ENCODE peak calls at places on chromosomes 11 and 22, in ten cellular contexts. One of them, this sample, is unnamed.
A peak's percentile ranks its signal among the peaks of the same experiment; 100 is the strongest.

GRCh38 chr22:31122532-31123291 is at the start of gene INPP5J:
- DNase-seq in T47D: peak; percentile 73
- DNase-seq in stimulated activated CD4-positive, alpha-beta T cell treated with anti-CD3 and anti-CD28 coated beads, TNF-alpha, amount 100 ng/mL, for 4 hours: no peak
- DNase-seq in memory B cell: no peak
- DNase-seq in iris pigment epithelial cell: peak; percentile 57
- DNase-seq in lung: peak; percentile 58
- DNase-seq in activated T-cell treated with anti-CD3 and anti-CD28 coated beads, Interleukin-2, amount 50 U/mL, for 48 hours: no peak
- DNase-seq in EH: peak; percentile 72
- DNase-seq in cardiac fibroblast: peak; percentile 36
- DNase-seq in GM10248: no peak
- DNase-seq in this sample: no peak

GRCh38 chr11:96338910-96339703 is 3.9 kb downstream of the MAML2 start:
- DNase-seq in T47D: no peak
- DNase-seq in stimulated activated CD4-positive, alpha-beta T cell treated with anti-CD3 and anti-CD28 coated beads, TNF-alpha, amount 100 ng/mL, for 4 hours: no peak
- DNase-seq in memory B cell: peak; percentile 28
- DNase-seq in iris pigment epithelial cell: peak; percentile 77
- DNase-seq in lung: no peak
- DNase-seq in activated T-cell treated with anti-CD3 and anti-CD28 coated beads, Interleukin-2, amount 50 U/mL, for 48 hours: peak; percentile 53
- DNase-seq in EH: peak; percentile 61
- DNase-seq in cardiac fibroblast: peak; percentile 76
- DNase-seq in GM10248: peak; percentile 48
- DNase-seq in this sample: no peak

GRCh38 chr11:36510567-36511020 is 522 bp upstream of the TRAF6 start:
- DNase-seq in T47D: peak; percentile 33
- DNase-seq in stimulated activated CD4-positive, alpha-beta T cell treated with anti-CD3 and anti-CD28 coated beads, TNF-alpha, amount 100 ng/mL, for 4 hours: no peak
- DNase-seq in memory B cell: no peak
- DNase-seq in iris pigment epithelial cell: no peak
- DNase-seq in lung: no peak
- DNase-seq in activated T-cell treated with anti-CD3 and anti-CD28 coated beads, Interleukin-2, amount 50 U/mL, for 48 hours: no peak
- DNase-seq in EH: peak; percentile 57
- DNase-seq in cardiac fibroblast: peak; percentile 21
- DNase-seq in GM10248: peak; percentile 17
- DNase-seq in this sample: no peak

GRCh38 chr11:65468874-65469333 is 29.9 kb upstream of the MALAT1 start:
- DNase-seq in T47D: peak; percentile 90
- DNase-seq in stimulated activated CD4-positive, alpha-beta T cell treated with anti-CD3 and anti-CD28 coated beads, TNF-alpha, amount 100 ng/mL, for 4 hours: no peak
- DNase-seq in memory B cell: no peak
- DNase-seq in iris pigment epithelial cell: no peak
- DNase-seq in lung: peak; percentile 87
- DNase-seq in activated T-cell treated with anti-CD3 and anti-CD28 coated beads, Interleukin-2, amount 50 U/mL, for 48 hours: peak; percentile 74
- DNase-seq in EH: peak; percentile 41
- DNase-seq in cardiac fibroblast: peak; percentile 49
- DNase-seq in GM10248: peak; percentile 79
- DNase-seq in this sample: no peak

GRCh38 chr11:14551380-14551779 is 31.2 kb upstream of the PSMA1 start:
- DNase-seq in T47D: no peak
- DNase-seq in stimulated activated CD4-positive, alpha-beta T cell treated with anti-CD3 and anti-CD28 coated beads, TNF-alpha, amount 100 ng/mL, for 4 hours: no peak
- DNase-seq in memory B cell: no peak
- DNase-seq in iris pigment epithelial cell: no peak
- DNase-seq in lung: no peak
- DNase-seq in activated T-cell treated with anti-CD3 and anti-CD28 coated beads, Interleukin-2, amount 50 U/mL, for 48 hours: no peak
- DNase-seq in EH: no peak
- DNase-seq in cardiac fibroblast: no peak
- DNase-seq in GM10248: no peak
- DNase-seq in this sample: no peak

GRCh38 chr11:95912902-95913560 is 10.9 kb downstream of the MTMR2 start:
- DNase-seq in T47D: no peak
- DNase-seq in stimulated activated CD4-positive, alpha-beta T cell treated with anti-CD3 and anti-CD28 coated beads, TNF-alpha, amount 100 ng/mL, for 4 hours: no peak
- DNase-seq in memory B cell: no peak
- DNase-seq in iris pigment epithelial cell: peak; percentile 69
- DNase-seq in lung: no peak
- DNase-seq in activated T-cell treated with anti-CD3 and anti-CD28 coated beads, Interleukin-2, amount 50 U/mL, for 48 hours: no peak
- DNase-seq in EH: peak; percentile 62
- DNase-seq in cardiac fibroblast: peak; percentile 41
- DNase-seq in GM10248: no peak
- DNase-seq in this sample: no peak

GRCh38 chr11:20609727-20610707 is 10.6 kb downstream of the SLC6A5 start:
- DNase-seq in T47D: peak; percentile 69
- DNase-seq in stimulated activated CD4-positive, alpha-beta T cell treated with anti-CD3 and anti-CD28 coated beads, TNF-alpha, amount 100 ng/mL, for 4 hours: peak; percentile 23
- DNase-seq in memory B cell: peak; percentile 48
- DNase-seq in iris pigment epithelial cell: peak; percentile 69
- DNase-seq in lung: peak; percentile 64
- DNase-seq in activated T-cell treated with anti-CD3 and anti-CD28 coated beads, Interleukin-2, amount 50 U/mL, for 48 hours: peak; percentile 82
- DNase-seq in EH: peak; percentile 65
- DNase-seq in cardiac fibroblast: peak; percentile 74
- DNase-seq in GM10248: peak; percentile 77
- DNase-seq in this sample: no peak

GRCh38 chr11:111435046-111435698 is 56.1 kb upstream of the POU2AF1 start:
- DNase-seq in T47D: no peak
- DNase-seq in stimulated activated CD4-positive, alpha-beta T cell treated with anti-CD3 and anti-CD28 coated beads, TNF-alpha, amount 100 ng/mL, for 4 hours: no peak
- DNase-seq in memory B cell: no peak
- DNase-seq in iris pigment epithelial cell: no peak
- DNase-seq in lung: no peak
- DNase-seq in activated T-cell treated with anti-CD3 and anti-CD28 coated beads, Interleukin-2, amount 50 U/mL, for 48 hours: no peak
- DNase-seq in EH: peak; percentile 8
- DNase-seq in cardiac fibroblast: no peak
- DNase-seq in GM10248: no peak
- DNase-seq in this sample: no peak

GRCh38 chr22:19795617-19796008 is 35.0 kb downstream of the TBX1 start:
- DNase-seq in T47D: no peak
- DNase-seq in stimulated activated CD4-positive, alpha-beta T cell treated with anti-CD3 and anti-CD28 coated beads, TNF-alpha, amount 100 ng/mL, for 4 hours: no peak
- DNase-seq in memory B cell: no peak
- DNase-seq in iris pigment epithelial cell: peak; percentile 13
- DNase-seq in lung: no peak
- DNase-seq in activated T-cell treated with anti-CD3 and anti-CD28 coated beads, Interleukin-2, amount 50 U/mL, for 48 hours: no peak
- DNase-seq in EH: peak; percentile 56
- DNase-seq in cardiac fibroblast: no peak
- DNase-seq in GM10248: no peak
- DNase-seq in this sample: no peak

GRCh38 chr11:134238956-134239355 is 14.2 kb downstream of the THYN1 start:
- DNase-seq in T47D: no peak
- DNase-seq in stimulated activated CD4-positive, alpha-beta T cell treated with anti-CD3 and anti-CD28 coated beads, TNF-alpha, amount 100 ng/mL, for 4 hours: no peak
- DNase-seq in memory B cell: no peak
- DNase-seq in iris pigment epithelial cell: no peak
- DNase-seq in lung: no peak
- DNase-seq in activated T-cell treated with anti-CD3 and anti-CD28 coated beads, Interleukin-2, amount 50 U/mL, for 48 hours: no peak
- DNase-seq in EH: no peak
- DNase-seq in cardiac fibroblast: no peak
- DNase-seq in GM10248: no peak
- DNase-seq in this sample: no peak

GRCh38 chr22:49905465-49905864 is 12.8 kb downstream of the ALG12 start:
- DNase-seq in T47D: no peak
- DNase-seq in stimulated activated CD4-positive, alpha-beta T cell treated with anti-CD3 and anti-CD28 coated beads, TNF-alpha, amount 100 ng/mL, for 4 hours: no peak
- DNase-seq in memory B cell: no peak
- DNase-seq in iris pigment epithelial cell: no peak
- DNase-seq in lung: no peak
- DNase-seq in activated T-cell treated with anti-CD3 and anti-CD28 coated beads, Interleukin-2, amount 50 U/mL, for 48 hours: no peak
- DNase-seq in EH: no peak
- DNase-seq in cardiac fibroblast: no peak
- DNase-seq in GM10248: no peak
- DNase-seq in this sample: no peak

GRCh38 chr11:47994417-47994816 is 14.1 kb downstream of the PTPRJ start:
- DNase-seq in T47D: no peak
- DNase-seq in stimulated activated CD4-positive, alpha-beta T cell treated with anti-CD3 and anti-CD28 coated beads, TNF-alpha, amount 100 ng/mL, for 4 hours: no peak
- DNase-seq in memory B cell: no peak
- DNase-seq in iris pigment epithelial cell: no peak
- DNase-seq in lung: no peak
- DNase-seq in activated T-cell treated with anti-CD3 and anti-CD28 coated beads, Interleukin-2, amount 50 U/mL, for 48 hours: no peak
- DNase-seq in EH: no peak
- DNase-seq in cardiac fibroblast: no peak
- DNase-seq in GM10248: no peak
- DNase-seq in this sample: no peak

GRCh38 chr11:18243783-18244362 is 4.6 kb downstream of the SAA2 start:
- DNase-seq in T47D: peak; percentile 15
- DNase-seq in stimulated activated CD4-positive, alpha-beta T cell treated with anti-CD3 and anti-CD28 coated beads, TNF-alpha, amount 100 ng/mL, for 4 hours: no peak
- DNase-seq in memory B cell: peak; percentile 62
- DNase-seq in iris pigment epithelial cell: peak; percentile 70
- DNase-seq in lung: peak; percentile 58
- DNase-seq in activated T-cell treated with anti-CD3 and anti-CD28 coated beads, Interleukin-2, amount 50 U/mL, for 48 hours: peak; percentile 73
- DNase-seq in EH: peak; percentile 77
- DNase-seq in cardiac fibroblast: peak; percentile 86
- DNase-seq in GM10248: peak; percentile 54
- DNase-seq in this sample: peak; percentile 26

GRCh38 chr11:128924109-128924508 is 18.6 kb downstream of the TP53AIP1 start:
- DNase-seq in T47D: no peak
- DNase-seq in stimulated activated CD4-positive, alpha-beta T cell treated with anti-CD3 and anti-CD28 coated beads, TNF-alpha, amount 100 ng/mL, for 4 hours: no peak
- DNase-seq in memory B cell: no peak
- DNase-seq in iris pigment epithelial cell: no peak
- DNase-seq in lung: no peak
- DNase-seq in activated T-cell treated with anti-CD3 and anti-CD28 coated beads, Interleukin-2, amount 50 U/mL, for 48 hours: no peak
- DNase-seq in EH: no peak
- DNase-seq in cardiac fibroblast: no peak
- DNase-seq in GM10248: no peak
- DNase-seq in this sample: no peak